ENCODE peak calls at places on chromosomes 1 and 21, in six cellular contexts. J, E, X, H, Q and D are unnamed samples.

GRCh38 chr1:86914998-86915736 is 732 bp downstream of the HS2ST1 start:
- DNase-seq in J (peak; percentile 50), E (peak; percentile 41), X (peak; percentile 73), H (peak; percentile 67), Q (no peak), D (no peak)

GRCh38 chr1:24418898-24419628 is 3.5 kb downstream of the NIPAL3 start:
- DNase-seq in J (no peak), E (no peak), X (no peak), H (peak; percentile 13), Q (no peak), D (no peak)

GRCh38 chr21:34190576-34191301 is 117.4 kb downstream of the MRPS6 start:
- DNase-seq in J (no peak), E (no peak), X (no peak), H (no peak), Q (no peak), D (no peak)

GRCh38 chr1:67685558-67686271 is 714 bp downstream of the GADD45A start:
- DNase-seq in J (peak; percentile 37), E (peak; percentile 47), X (peak; percentile 52), H (peak; percentile 52), Q (peak; percentile 9), D (peak; percentile 35)

GRCh38 chr1:232385221-232385620 is 244.7 kb downstream of the SIPA1L2 start:
- DNase-seq in J (no peak), E (no peak), X (no peak), H (peak; percentile 80), Q (no peak), D (no peak)

GRCh38 chr1:184878602-184879001 is 95.7 kb downstream of the NIBAN1 start:
- DNase-seq in J (no peak), E (no peak), X (no peak), H (no peak), Q (no peak), D (no peak)

GRCh38 chr1:101044749-101045148 is 19.2 kb upstream of the DPH5 start:
- DNase-seq in J (no peak), E (no peak), X (no peak), H (no peak), Q (no peak), D (no peak)

GRCh38 chr1:3560199-3560955 is 50.9 kb downstream of the MEGF6 start:
- DNase-seq in J (no peak), E (no peak), X (no peak), H (no peak), Q (no peak), D (no peak)

GRCh38 chr21:44520326-44521300 is 19.4 kb downstream of the KRTAP10-1 start:
- DNase-seq in J (peak; percentile 14), E (no peak), X (no peak), H (no peak), Q (no peak), D (no peak)

GRCh38 chr1:108016451-108016920 is 51.5 kb upstream of the VAV3 start:
- DNase-seq in J (no peak), E (no peak), X (peak; percentile 13), H (peak; percentile 31), Q (no peak), D (no peak)

GRCh38 chr1:63663873-63664272 is 70.7 kb downstream of the PGM1 start:
- DNase-seq in J (no peak), E (no peak), X (no peak), H (peak; percentile 20), Q (no peak), D (no peak)

GRCh38 chr1:3369437-3370076 is 84.9 kb upstream of the ARHGEF16 start:
- DNase-seq in J (peak; percentile 90), E (no peak), X (no peak), H (peak; percentile 65), Q (no peak), D (no peak)

GRCh38 chr1:209685835-209686234 is 10.6 kb downstream of the G0S2 start:
- DNase-seq in J (no peak), E (no peak), X (no peak), H (no peak), Q (no peak), D (no peak)